ENCODE peak calls at places on chromosomes 4 and X, in five cellular contexts. E is astrocyte; R is transverse colon; Q is GM12892; T is activated T-helper 1 cell treated with anti-CD3 and anti-CD28 coated beads, Interleukin-2, amount 50 U/mL, for 16 hours. C is an unnamed sample.

GRCh38 chr4:105474110-105474518 is 252 bp upstream of the PPA2 start:
- DNase-seq in Q (no peak), E (no peak), R (peak; percentile 91), T (no peak), C (peak; percentile 91)

GRCh38 chr4:109040441-109040840 is 262.0 kb downstream of the COL25A1 start:
- DNase-seq in Q (no peak), E (peak; percentile 4), R (no peak), T (no peak), C (no peak)

GRCh38 chr4:82744284-82744963 is 54.2 kb downstream of the SCD5 start:
- DNase-seq in Q (no peak), R (no peak), T (no peak), E (no peak), C (no peak)

GRCh38 chrX:72145181-72145580 is 13.5 kb upstream of the RTL5 start:
- DNase-seq in E (no peak), T (no peak), Q (no peak), R (no peak), C (no peak)

GRCh38 chrX:131704136-131704695 is 160.3 kb downstream of the OR13H1 start:
- DNase-seq in Q (peak; percentile 19), T (no peak), R (peak; percentile 93), E (peak; percentile 51), C (no peak)

GRCh38 chr4:2754848-2755820 is 1.0 kb downstream of the TNIP2 start:
- DNase-seq in Q (no peak), E (no peak), R (no peak), T (no peak), C (no peak)

GRCh38 chr4:183966371-183966770 is 61.3 kb downstream of the STOX2 start:
- DNase-seq in E (peak; percentile 53), Q (no peak), T (no peak), R (no peak), C (no peak)

GRCh38 chrX:18793601-18794089 is 86.2 kb downstream of the PPEF1 start:
- DNase-seq in Q (no peak), E (no peak), T (no peak), R (no peak), C (no peak)

GRCh38 chr4:23884261-23884660 is 5.6 kb downstream of the PPARGC1A start:
- DNase-seq in E (no peak), R (no peak), T (no peak), Q (no peak), C (no peak)

GRCh38 chr4:95638920-95639501 is 90.2 kb upstream of the UNC5C start:
- DNase-seq in T (no peak), E (no peak), Q (no peak), R (no peak), C (no peak)

GRCh38 chr4:7206856-7207567 is 14.7 kb downstream of the SORCS2 start:
- DNase-seq in R (peak; percentile 66), E (peak; percentile 92), Q (no peak), T (no peak), C (no peak)